ENCODE peak calls at places on chromosomes 13 and 19, in ten cellular contexts. Z, U, L, G, H, R, K, F, P and D are unnamed samples.

GRCh38 chr19:16850133-16850532 is 20.9 kb downstream of the SIN3B start:
- DNase-seq in P (peak), U (no peak), L (peak), H (no peak), G (no peak), K (no peak), R (no peak), Z (no peak), F (peak), D (no peak)

GRCh38 chr19:12035220-12036172 is at the start of gene ZNF433:
- DNase-seq in R (peak), U (peak), K (peak), H (peak), G (peak), Z (peak), L (peak), P (peak), F (peak), D (peak)

GRCh38 chr19:6501740-6502648 is at the start of gene TUBB4A:
- DNase-seq in K (no peak), U (peak), Z (no peak), G (no peak), P (no peak), L (no peak), R (peak), F (no peak), H (peak), D (peak)

GRCh38 chr13:74987124-74987690 is 494.8 kb downstream of the TBC1D4 start:
- DNase-seq in U (no peak), K (no peak), R (no peak), G (no peak), H (no peak), F (no peak), P (peak), L (no peak), Z (no peak), D (no peak)

GRCh38 chr13:43874512-43875092 is 4.9 kb downstream of the CCDC122 start:
- DNase-seq in P (peak), F (peak), Z (no peak), U (no peak), L (peak), K (no peak), G (no peak), R (peak), H (no peak), D (no peak)

GRCh38 chr19:35783469-35784400 is 8.4 kb downstream of the ARHGAP33 start:
- DNase-seq in L (no peak), H (no peak), U (peak), Z (no peak), K (no peak), R (no peak), G (no peak), F (no peak), P (no peak), D (no peak)

GRCh38 chr13:98824376-98825160 is 72.1 kb upstream of the SLC15A1 start:
- DNase-seq in U (no peak), H (no peak), K (no peak), Z (no peak), P (peak), R (no peak), L (no peak), F (no peak), G (no peak), D (no peak)

GRCh38 chr19:38290631-38291147 is 13.4 kb upstream of the C19orf33 start:
- DNase-seq in G (peak), F (peak), K (peak), P (peak), Z (no peak), R (no peak), L (peak), H (no peak), U (no peak), D (peak)

GRCh38 chr19:51103811-51104470 is 4.3 kb downstream of the CTU1 start:
- DNase-seq in G (no peak), P (no peak), R (no peak), F (no peak), H (no peak), L (no peak), Z (no peak), U (no peak), K (no peak), D (no peak)

GRCh38 chr13:25046985-25047660 is 48.8 kb upstream of the PABPC3 start:
- DNase-seq in F (peak), L (peak), P (peak), K (peak), G (no peak), R (peak), Z (no peak), U (peak), H (peak), D (no peak)

GRCh38 chr19:21934131-21934530 is 76.6 kb downstream of the ZNF208 start:
- DNase-seq in K (no peak), U (no peak), F (no peak), Z (no peak), R (no peak), H (no peak), G (no peak), P (no peak), L (no peak), D (no peak)

GRCh38 chr19:13036366-13036976 is 41.2 kb downstream of the NFIX start:
- DNase-seq in F (peak), H (no peak), R (no peak), G (peak), Z (no peak), U (no peak), K (peak), P (peak), L (peak), D (peak)
- TF ChIP-seq CTCF in F (no peak), H (no peak), R (no peak), G (peak), Z (no peak), U (no peak), K (no peak), P (peak), L (no peak), D (no peak)

GRCh38 chr19:10227215-10227971 is 3.7 kb downstream of the S1PR2 start:
- DNase-seq in H (no peak), Z (peak), R (no peak), P (no peak), K (no peak), F (peak), G (peak), L (no peak), U (peak), D (no peak)
- TF ChIP-seq CTCF in H (no peak), Z (no peak), R (no peak), P (no peak), K (no peak), F (peak), G (peak), L (peak), U (no peak), D (no peak)

DNA sequence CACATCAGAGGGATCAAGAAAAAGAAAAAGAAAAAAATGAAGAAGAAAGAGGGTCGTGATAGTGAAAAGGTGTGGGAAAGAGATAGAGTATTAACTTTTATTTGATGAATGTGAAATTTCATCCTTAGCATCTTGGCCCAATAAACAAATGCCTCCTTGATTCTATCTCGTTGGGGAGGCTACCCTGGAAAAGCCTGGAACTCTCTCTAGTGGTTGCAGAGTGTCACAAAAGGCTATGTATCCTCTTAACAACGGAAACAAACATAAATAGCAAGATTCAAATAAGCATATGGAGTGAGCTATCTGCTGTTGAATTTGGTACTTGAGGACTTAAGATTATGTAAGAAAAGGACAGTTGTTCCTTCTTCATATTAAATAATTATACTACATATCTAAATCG is 557.4 kb downstream of the DCT start:
- DNase-seq in Z (no peak), H (no peak), P (no peak), K (no peak), U (no peak), L (no peak), F (peak), G (no peak), R (no peak), D (no peak)
- TF ChIP-seq CTCF in Z (no peak), H (no peak), P (no peak), K (no peak), U (no peak), L (no peak), F (peak), G (no peak), R (no peak), D (no peak)

GRCh38 chr19:9354651-9355050 is 8.2 kb upstream of the ZNF177 start:
- DNase-seq in Z (no peak), G (no peak), L (no peak), R (no peak), P (no peak), U (no peak), K (no peak), H (no peak), F (no peak), D (no peak)
- TF ChIP-seq CTCF in Z (no peak), G (no peak), L (no peak), R (no peak), P (no peak), U (no peak), K (no peak), H (no peak), F (no peak), D (no peak)

DNA sequence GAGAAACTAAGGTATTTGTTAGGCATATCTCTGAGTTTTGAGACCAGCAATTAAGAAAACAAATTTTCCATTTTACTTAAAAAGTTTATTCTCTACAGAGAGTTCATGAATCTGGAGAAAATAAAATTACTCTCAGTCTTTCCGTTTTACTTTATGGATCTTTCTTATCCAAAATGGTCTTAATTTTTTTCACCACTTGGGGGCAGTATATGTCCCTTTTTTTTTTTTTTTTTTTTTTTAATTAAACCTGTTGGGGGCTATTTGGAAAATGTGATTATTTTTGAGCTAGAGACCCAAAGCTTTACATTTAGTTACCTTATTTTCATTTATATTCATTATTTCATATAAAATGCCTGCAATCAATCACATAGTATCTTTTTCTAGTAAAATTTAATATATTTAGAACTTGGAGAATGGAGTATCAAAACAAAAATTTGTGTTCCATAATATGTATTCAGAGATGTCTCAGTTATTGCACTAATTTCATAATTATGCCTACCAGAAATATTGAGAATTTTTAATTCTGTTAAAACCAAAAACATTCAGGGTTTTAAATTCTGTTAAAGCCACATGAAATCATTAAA is 27.1 kb downstream of the PIBF1 start:
- DNase-seq in R (peak), U (no peak), F (peak), Z (no peak), H (no peak), K (peak), L (no peak), G (no peak), P (peak), D (no peak)
- TF ChIP-seq CTCF in R (peak), U (peak), F (no peak), Z (no peak), H (peak), K (peak), L (no peak), G (peak), P (peak), D (no peak)

DNA sequence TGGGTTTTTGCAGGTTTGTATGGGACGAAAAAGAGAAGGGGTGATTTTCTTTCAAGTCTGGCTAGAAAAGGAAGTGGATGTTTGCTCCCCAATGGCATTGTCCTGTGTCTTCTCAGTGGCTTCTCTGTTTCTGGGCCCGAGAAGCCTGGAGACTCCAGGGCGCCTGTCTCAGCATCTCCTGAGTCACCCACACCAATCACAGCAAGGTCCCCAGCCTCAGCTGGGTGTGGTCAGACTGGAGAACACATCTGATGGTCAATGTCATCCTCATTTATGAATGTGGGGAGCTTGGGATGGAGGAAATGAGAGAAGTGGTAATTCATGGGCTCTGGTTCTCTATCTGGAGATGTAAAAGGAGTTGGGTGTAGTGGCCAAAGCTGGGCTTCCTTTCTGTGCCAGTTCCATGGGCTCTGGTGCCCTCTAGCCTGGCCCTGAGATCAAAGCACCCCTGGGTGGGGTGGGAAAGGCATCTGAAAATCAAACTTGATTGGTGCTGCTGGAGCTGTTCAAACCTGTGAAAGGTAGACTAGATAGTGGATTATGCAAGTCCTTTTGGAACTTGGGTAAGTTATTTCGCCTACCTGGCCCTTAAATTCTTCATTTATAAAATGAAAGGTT is 13.4 kb downstream of the RASL11A start:
- DNase-seq in H (no peak), K (peak), Z (no peak), R (no peak), G (no peak), U (no peak), F (peak), L (no peak), P (no peak), D (peak)
- TF ChIP-seq CTCF in H (no peak), K (no peak), Z (no peak), R (peak), G (peak), U (no peak), F (peak), L (peak), P (peak), D (no peak)

DNA sequence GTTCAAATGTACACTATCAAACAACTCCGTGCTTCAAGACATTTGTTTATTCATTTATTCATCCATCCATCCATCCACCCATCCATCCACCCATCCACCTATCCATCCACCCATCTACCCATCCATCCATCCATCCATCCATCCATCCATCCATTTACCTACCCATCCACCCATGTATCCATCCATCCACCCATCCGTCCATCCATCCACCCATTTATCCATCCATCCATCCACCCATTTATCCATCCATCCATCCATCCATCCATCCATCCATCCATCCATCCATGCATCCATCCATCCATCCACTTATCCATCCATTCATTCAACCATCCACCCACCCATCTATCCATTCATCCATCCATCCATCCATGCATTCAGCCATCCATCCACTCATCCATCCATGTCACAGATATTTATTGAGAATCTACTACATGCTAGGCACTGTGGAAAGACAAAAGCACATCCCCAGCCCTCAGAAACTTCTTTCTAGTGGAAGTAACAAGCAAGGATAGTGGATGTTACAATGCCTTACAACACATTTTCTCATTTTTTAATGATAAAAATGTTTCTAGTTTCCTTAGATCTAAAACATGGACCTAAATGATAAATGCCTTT is 237.6 kb downstream of the ZNF536 start:
- DNase-seq in P (no peak), R (no peak), G (no peak), H (no peak), F (no peak), U (no peak), Z (no peak), K (no peak), L (no peak), D (no peak)
- TF ChIP-seq CTCF in P (no peak), R (no peak), G (no peak), H (no peak), F (no peak), U (no peak), Z (no peak), K (no peak), L (no peak), D (no peak)

GRCh38 chr13:45267215-45267614 is 66.4 kb upstream of the KCTD4 start:
- DNase-seq in R (no peak), F (no peak), H (no peak), U (no peak), L (no peak), P (no peak), G (no peak), K (no peak), Z (no peak), D (no peak)

DNA sequence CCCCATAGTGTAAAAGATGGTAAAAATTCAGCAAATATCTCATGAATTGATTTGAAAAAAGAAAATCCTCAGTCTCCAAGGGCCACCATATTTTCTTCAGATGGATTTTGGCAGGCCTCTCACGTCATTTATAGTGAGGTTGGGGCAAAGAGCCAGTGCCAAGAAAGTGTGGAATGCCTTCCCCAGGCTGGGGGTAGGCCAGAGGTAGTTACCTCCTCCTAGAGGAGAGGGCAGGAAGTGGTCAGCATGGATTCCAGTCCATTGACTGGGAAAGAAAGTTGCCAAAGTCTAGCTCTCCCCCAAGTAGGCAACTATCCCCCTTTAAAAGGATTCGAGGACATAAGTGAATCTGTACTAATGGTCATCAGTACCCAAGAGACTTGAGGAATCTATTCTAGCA is 68.4 kb upstream of the KCTD4 start:
- DNase-seq in R (no peak), U (no peak), L (peak), Z (no peak), G (no peak), H (no peak), K (no peak), F (peak), P (peak), D (no peak)
- TF ChIP-seq CTCF in R (no peak), U (no peak), L (no peak), Z (no peak), G (no peak), H (no peak), K (no peak), F (peak), P (no peak), D (no peak)

GRCh38 chr19:46625731-46626130 is 842 bp upstream of the PTGIR start:
- DNase-seq in U (no peak), L (no peak), F (no peak), P (no peak), H (no peak), K (no peak), G (no peak), R (no peak), Z (no peak), D (no peak)

GRCh38 chr19:46623915-46624502 is 880 bp downstream of the PTGIR start:
- DNase-seq in H (no peak), U (no peak), K (no peak), R (no peak), P (no peak), F (no peak), Z (no peak), G (no peak), L (no peak), D (no peak)

GRCh38 chr19:46626441-46626840 is 1.6 kb upstream of the PTGIR start:
- DNase-seq in Z (no peak), P (no peak), L (no peak), F (no peak), G (no peak), H (no peak), R (no peak), K (no peak), U (no peak), D (no peak)

GRCh38 chr19:46622118-46622446 is 2.8 kb downstream of the PTGIR start:
- DNase-seq in L (no peak), F (no peak), P (no peak), H (no peak), K (no peak), U (no peak), Z (no peak), R (no peak), G (no peak), D (no peak)

DNA sequence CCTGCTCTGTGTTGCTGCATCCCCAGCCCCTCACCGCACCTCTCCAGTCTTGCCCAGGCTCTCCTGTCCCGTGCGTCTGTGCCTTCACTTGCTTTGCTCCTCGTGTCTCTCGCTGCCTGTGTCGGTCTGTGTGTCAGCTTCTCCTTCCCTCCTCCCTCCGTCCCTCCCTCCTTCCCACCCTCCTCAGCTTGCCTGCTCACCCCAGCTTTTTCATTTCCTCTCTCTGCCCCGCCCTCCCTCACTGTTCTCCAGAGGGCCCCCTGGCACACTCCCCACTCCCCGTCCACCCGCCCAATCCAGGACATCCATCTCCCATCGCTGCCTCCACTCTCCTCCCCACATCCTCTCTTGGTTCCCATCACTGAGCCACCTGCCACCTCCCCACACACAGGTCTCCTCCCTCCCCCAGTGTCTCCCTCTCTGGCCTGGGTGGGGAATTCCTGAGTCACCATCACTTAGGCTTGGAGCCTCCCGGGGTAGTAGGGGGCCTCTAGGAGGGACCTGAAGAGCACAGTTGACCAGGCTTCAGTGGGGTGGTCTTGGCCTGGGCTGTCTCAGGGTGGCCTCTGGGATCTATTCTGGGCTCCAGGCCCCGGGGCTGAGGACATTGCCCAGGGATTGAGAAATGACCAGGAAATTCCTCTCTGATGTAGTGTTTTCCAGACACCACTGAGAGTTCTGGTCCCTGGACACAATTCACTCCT is at the start of gene PTGIR:
- DNase-seq in F (peak), Z (peak), G (no peak), L (peak), U (no peak), K (no peak), H (no peak), R (no peak), P (peak), D (no peak)
- TF ChIP-seq CTCF in F (peak), Z (no peak), G (no peak), L (no peak), U (no peak), K (no peak), H (no peak), R (no peak), P (no peak), D (no peak)

DNA sequence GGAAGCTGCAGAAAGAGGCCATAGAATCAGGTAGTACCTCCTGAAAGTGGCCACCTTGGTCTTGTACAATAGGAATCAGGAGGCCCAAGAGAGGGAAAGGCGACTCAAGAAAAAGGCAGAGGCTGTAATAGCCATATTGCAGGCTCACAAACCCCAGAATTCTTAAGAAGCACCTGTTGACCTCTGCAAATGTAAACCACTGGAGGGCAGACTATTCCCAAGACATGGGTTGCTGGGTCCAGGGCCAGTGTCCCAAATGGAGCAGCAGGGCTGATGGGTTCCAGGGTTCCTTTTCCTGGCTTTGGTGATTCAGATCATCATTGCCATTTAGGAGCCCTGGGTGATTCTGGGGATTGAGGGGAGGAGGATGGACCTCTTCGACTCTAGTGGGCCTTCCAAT is 167.6 kb downstream of the B3GLCT start:
- DNase-seq in G (no peak), Z (no peak), U (no peak), P (no peak), K (no peak), H (no peak), F (no peak), L (no peak), R (no peak), D (no peak)
- TF ChIP-seq CTCF in G (no peak), Z (no peak), U (no peak), P (no peak), K (no peak), H (no peak), F (no peak), L (no peak), R (no peak), D (no peak)